ENCODE peak calls at places on chromosomes 12 and 14, in ten cellular contexts. H, G, X, W, V, M, Z, Q, L and S are unnamed samples.

GRCh38 chr14:57066887-57067513 is 201.7 kb downstream of the EXOC5 start:
- DNase-seq in W (peak; percentile 91), L (no peak), V (peak; percentile 60), G (no peak), M (peak; percentile 83), Z (peak; percentile 57), X (peak; percentile 12), H (no peak), Q (no peak), S (no peak)

GRCh38 chr12:130765186-130765659 is 49.1 kb upstream of the RIMBP2 start:
- DNase-seq in H (no peak), Z (no peak), V (no peak), Q (no peak), G (no peak), X (peak; percentile 57), L (no peak), M (no peak), W (no peak), S (no peak)

GRCh38 chr12:1611775-1612174 is 17.3 kb upstream of the WNT5B start:
- DNase-seq in M (no peak), H (no peak), L (no peak), G (no peak), Z (no peak), W (no peak), X (no peak), V (no peak), Q (no peak), S (no peak)

GRCh38 chr14:90061849-90062794 is at the start of gene KCNK13:
- DNase-seq in W (peak; percentile 81), Z (peak; percentile 14), M (peak; percentile 72), G (peak; percentile 22), H (peak; percentile 20), V (peak; percentile 74), L (no peak), Q (no peak), X (no peak), S (no peak)

GRCh38 chr14:20848316-20848954 is 42.8 kb upstream of the RNASE3 start:
- DNase-seq in Q (no peak), Z (no peak), G (no peak), H (no peak), X (peak; percentile 32), M (no peak), V (no peak), L (no peak), W (peak; percentile 52), S (no peak)

GRCh38 chr12:80178846-80179245 is 79.5 kb downstream of the OTOGL start:
- DNase-seq in H (no peak), L (peak; percentile 30), V (no peak), W (no peak), Q (no peak), Z (no peak), M (no peak), X (no peak), G (no peak), S (no peak)

GRCh38 chr12:91367234-91367849 is 184.7 kb upstream of the DCN start:
- DNase-seq in X (peak; percentile 13), G (no peak), W (no peak), Q (no peak), M (no peak), V (no peak), Z (no peak), L (no peak), H (no peak), S (no peak)

GRCh38 chr14:21825147-21825743 is 151.6 kb upstream of the OR4E1 start:
- DNase-seq in M (peak; percentile 91), W (peak; percentile 77), L (no peak), Z (no peak), V (peak; percentile 26), H (no peak), X (peak; percentile 48), G (no peak), Q (no peak), S (no peak)

GRCh38 chr12:89861086-89861485 is 152.4 kb upstream of the ATP2B1 start:
- DNase-seq in X (no peak), V (no peak), Q (no peak), H (no peak), G (no peak), M (no peak), W (no peak), Z (no peak), L (no peak), S (no peak)

DNA sequence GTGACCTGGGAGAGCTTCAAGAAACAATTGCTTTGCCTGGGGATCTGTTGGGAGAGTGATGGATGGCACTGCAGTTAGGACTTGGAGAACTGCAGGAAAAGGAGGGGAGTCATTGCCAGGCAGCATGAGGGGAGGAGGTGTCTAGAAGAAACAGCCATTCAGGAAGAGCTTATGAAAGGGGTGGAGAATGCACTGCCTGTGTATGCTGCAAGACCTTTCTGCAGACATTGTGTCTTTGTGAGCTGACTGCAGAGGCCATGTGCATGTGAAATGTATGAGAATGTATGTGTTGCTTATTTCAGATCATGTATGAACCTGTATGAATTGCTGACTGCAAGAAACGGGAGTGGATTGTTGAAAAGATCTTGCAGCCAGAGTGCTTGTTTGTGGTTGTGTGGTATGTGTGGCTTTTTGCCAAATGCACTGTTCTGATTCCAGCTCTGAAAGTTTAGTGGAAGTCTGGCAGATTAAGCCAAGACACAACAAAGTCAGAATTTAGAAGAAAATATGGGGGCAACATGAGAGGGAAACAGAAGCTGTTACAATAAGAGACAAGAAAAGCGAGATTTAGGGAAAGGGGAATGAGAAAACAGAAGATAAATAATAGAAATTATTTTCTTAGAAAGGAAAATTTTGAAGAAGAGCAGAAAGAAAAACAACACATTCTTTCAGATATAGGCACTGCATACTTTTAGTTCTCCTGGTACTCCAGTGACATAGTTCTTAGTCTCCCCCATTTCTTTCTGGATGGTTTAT is 9.8 kb upstream of the RIMKLB start:
- DNase-seq in Q (peak; percentile 94), H (no peak), V (peak; percentile 77), G (no peak), X (peak; percentile 27), L (no peak), M (peak; percentile 56), W (peak; percentile 82), Z (no peak), S (peak; percentile 41)
- H3K27ac ChIP-seq in Q (peak overlapping the region; percentile 83), H (peak overlapping the region; percentile 3), V (peak overlapping the region; percentile 40), G (no peak overlapping the region), X (no peak overlapping the region), L (no peak overlapping the region), M (peak overlapping the region; percentile 42), W (peak overlapping the region; percentile 42), Z (no peak overlapping the region), S (no peak overlapping the region)

GRCh38 chr12:71626098-71626497 is 37.5 kb downstream of the ZFC3H1 start:
- DNase-seq in H (no peak), V (no peak), X (no peak), M (no peak), W (no peak), G (no peak), Q (no peak), Z (no peak), L (no peak), S (no peak)
- H3K36me3 ChIP-seq in H (peaks cover 91% of the 10 kb centered on the region), V (peaks cover 91% of the 10 kb centered on the region), X (peaks cover 63% of the 10 kb centered on the region), M (peaks cover 56% of the 10 kb centered on the region), W (peaks cover 99% of the 10 kb centered on the region), G (peaks cover 100% of the 10 kb centered on the region), Q (peaks cover 100% of the 10 kb centered on the region), Z (peaks cover 82% of the 10 kb centered on the region), L (peaks cover 49% of the 10 kb centered on the region), S (no peaks in the 10 kb centered on the region)

GRCh38 chr12:108620236-108620879 is 13.3 kb downstream of the SELPLG start:
- DNase-seq in Z (no peak), M (no peak), W (no peak), L (no peak), Q (no peak), X (no peak), G (no peak), H (no peak), V (no peak), S (no peak)
- H3K4me1 ChIP-seq in Z (no peaks in the 10 kb centered on the region), M (peaks cover 6% of the 10 kb centered on the region), W (no peaks in the 10 kb centered on the region), L (peaks cover 36% of the 10 kb centered on the region), Q (peaks cover 7% of the 10 kb centered on the region), X (no peaks in the 10 kb centered on the region), G (peaks cover 4% of the 10 kb centered on the region), H (peaks cover 20% of the 10 kb centered on the region), V (no peaks in the 10 kb centered on the region), S (no peaks in the 10 kb centered on the region)

GRCh38 chr14:52031781-52032180 is 37.1 kb downstream of the NID2 start:
- DNase-seq in H (peak; percentile 72), V (no peak), X (no peak), W (no peak), L (no peak), G (peak; percentile 67), M (no peak), Q (no peak), Z (peak; percentile 45), S (no peak)
- H3K27ac ChIP-seq in H (peak overlapping the region; percentile 80), V (peak overlapping the region; percentile 91), X (no peak overlapping the region), W (no peak overlapping the region), L (no peak overlapping the region), G (peak overlapping the region; percentile 73), M (no peak overlapping the region), Q (peak overlapping the region; percentile 54), Z (no peak overlapping the region), S (no peak overlapping the region)